ENCODE peak calls at places on chromosomes 16 and 17, in seven cellular contexts. One of them, this sample, is unnamed.

GRCh38 chr17:1577186-1577585 is 14.6 kb upstream of the PITPNA start:
- DNase-seq in prostate gland: peak
- DNase-seq in IMR-90: peak
- DNase-seq in COR-L47: no peak
- DNase-seq in left colon: peak
- DNase-seq in activated T-cell treated with anti-CD3 and anti-CD28 coated beads for 1 hour: no peak
- DNase-seq in CD4-positive, CD25-positive, alpha-beta regulatory T cell: no peak
- DNase-seq in this sample: peak

GRCh38 chr16:83953796-83954576 is 946 bp downstream of the OSGIN1 start:
- DNase-seq in prostate gland: peak
- DNase-seq in IMR-90: peak
- DNase-seq in COR-L47: peak
- DNase-seq in left colon: no peak
- DNase-seq in activated T-cell treated with anti-CD3 and anti-CD28 coated beads for 1 hour: no peak
- DNase-seq in CD4-positive, CD25-positive, alpha-beta regulatory T cell: peak
- DNase-seq in this sample: no peak

GRCh38 chr16:87809150-87809902 is 43.5 kb upstream of the KLHDC4 start:
- DNase-seq in prostate gland: no peak
- DNase-seq in IMR-90: peak
- DNase-seq in COR-L47: no peak
- DNase-seq in left colon: no peak
- DNase-seq in activated T-cell treated with anti-CD3 and anti-CD28 coated beads for 1 hour: no peak
- DNase-seq in CD4-positive, CD25-positive, alpha-beta regulatory T cell: peak
- DNase-seq in this sample: no peak

GRCh38 chr17:59355695-59356323 is 24.4 kb downstream of the YPEL2 start:
- DNase-seq in prostate gland: no peak
- DNase-seq in IMR-90: no peak
- DNase-seq in COR-L47: no peak
- DNase-seq in left colon: no peak
- DNase-seq in activated T-cell treated with anti-CD3 and anti-CD28 coated beads for 1 hour: no peak
- DNase-seq in CD4-positive, CD25-positive, alpha-beta regulatory T cell: no peak
- DNase-seq in this sample: no peak

GRCh38 chr16:85077576-85078125 is 34.6 kb downstream of the CIBAR2 start:
- DNase-seq in prostate gland: no peak
- DNase-seq in IMR-90: no peak
- DNase-seq in COR-L47: no peak
- DNase-seq in left colon: no peak
- DNase-seq in activated T-cell treated with anti-CD3 and anti-CD28 coated beads for 1 hour: no peak
- DNase-seq in CD4-positive, CD25-positive, alpha-beta regulatory T cell: no peak
- DNase-seq in this sample: no peak

GRCh38 chr17:73645050-73645871 is 1.0 kb upstream of the SDK2 start:
- DNase-seq in prostate gland: peak
- DNase-seq in IMR-90: no peak
- DNase-seq in COR-L47: peak
- DNase-seq in left colon: peak
- DNase-seq in activated T-cell treated with anti-CD3 and anti-CD28 coated beads for 1 hour: peak
- DNase-seq in CD4-positive, CD25-positive, alpha-beta regulatory T cell: no peak
- DNase-seq in this sample: peak

GRCh38 chr17:70314506-70314905 is 145.2 kb downstream of the KCNJ2 start:
- DNase-seq in prostate gland: no peak
- DNase-seq in IMR-90: no peak
- DNase-seq in COR-L47: no peak
- DNase-seq in left colon: no peak
- DNase-seq in activated T-cell treated with anti-CD3 and anti-CD28 coated beads for 1 hour: no peak
- DNase-seq in CD4-positive, CD25-positive, alpha-beta regulatory T cell: no peak
- DNase-seq in this sample: no peak

GRCh38 chr16:17529982-17530760 is 59.4 kb upstream of the XYLT1 start:
- DNase-seq in prostate gland: no peak
- DNase-seq in IMR-90: no peak
- DNase-seq in COR-L47: no peak
- DNase-seq in left colon: no peak
- DNase-seq in activated T-cell treated with anti-CD3 and anti-CD28 coated beads for 1 hour: peak
- DNase-seq in CD4-positive, CD25-positive, alpha-beta regulatory T cell: peak
- DNase-seq in this sample: no peak

GRCh38 chr17:66784621-66785364 is 50.1 kb upstream of the CACNG5 start:
- DNase-seq in prostate gland: no peak
- DNase-seq in IMR-90: no peak
- DNase-seq in COR-L47: no peak
- DNase-seq in left colon: no peak
- DNase-seq in activated T-cell treated with anti-CD3 and anti-CD28 coated beads for 1 hour: no peak
- DNase-seq in CD4-positive, CD25-positive, alpha-beta regulatory T cell: no peak
- DNase-seq in this sample: no peak

GRCh38 chr17:68325961-68326360 is 34.7 kb downstream of the ARSG start:
- DNase-seq in prostate gland: no peak
- DNase-seq in IMR-90: no peak
- DNase-seq in COR-L47: no peak
- DNase-seq in left colon: no peak
- DNase-seq in activated T-cell treated with anti-CD3 and anti-CD28 coated beads for 1 hour: no peak
- DNase-seq in CD4-positive, CD25-positive, alpha-beta regulatory T cell: no peak
- DNase-seq in this sample: no peak

GRCh38 chr16:72937916-72938315 is 110.0 kb downstream of the ZFHX3 start:
- DNase-seq in prostate gland: no peak
- DNase-seq in IMR-90: no peak
- DNase-seq in COR-L47: no peak
- DNase-seq in left colon: no peak
- DNase-seq in activated T-cell treated with anti-CD3 and anti-CD28 coated beads for 1 hour: no peak
- DNase-seq in CD4-positive, CD25-positive, alpha-beta regulatory T cell: no peak
- DNase-seq in this sample: no peak

GRCh38 chr16:12573730-12574383 is 229.8 kb downstream of the CPPED1 start:
- DNase-seq in prostate gland: peak
- DNase-seq in IMR-90: no peak
- DNase-seq in COR-L47: peak
- DNase-seq in left colon: peak
- DNase-seq in activated T-cell treated with anti-CD3 and anti-CD28 coated beads for 1 hour: peak
- DNase-seq in CD4-positive, CD25-positive, alpha-beta regulatory T cell: peak
- DNase-seq in this sample: peak

GRCh38 chr17:76797441-76797840 is 59.5 kb downstream of the MFSD11 start:
- DNase-seq in prostate gland: no peak
- DNase-seq in IMR-90: no peak
- DNase-seq in COR-L47: no peak
- DNase-seq in left colon: no peak
- DNase-seq in activated T-cell treated with anti-CD3 and anti-CD28 coated beads for 1 hour: no peak
- DNase-seq in CD4-positive, CD25-positive, alpha-beta regulatory T cell: no peak
- DNase-seq in this sample: no peak

GRCh38 chr17:40322417-40323315 is 13.7 kb downstream of the RARA start:
- DNase-seq in prostate gland: no peak
- DNase-seq in IMR-90: peak
- DNase-seq in COR-L47: peak
- DNase-seq in left colon: peak
- DNase-seq in activated T-cell treated with anti-CD3 and anti-CD28 coated beads for 1 hour: peak
- DNase-seq in CD4-positive, CD25-positive, alpha-beta regulatory T cell: peak
- DNase-seq in this sample: peak

GRCh38 chr16:381788-382717 is at the start of gene PGAP6:
- DNase-seq in prostate gland: peak
- DNase-seq in IMR-90: peak
- DNase-seq in COR-L47: no peak
- DNase-seq in left colon: peak
- DNase-seq in activated T-cell treated with anti-CD3 and anti-CD28 coated beads for 1 hour: peak
- DNase-seq in CD4-positive, CD25-positive, alpha-beta regulatory T cell: peak
- DNase-seq in this sample: peak

GRCh38 chr17:8382880-8383142 is 182 bp downstream of the RPL26 start:
- DNase-seq in prostate gland: no peak
- DNase-seq in IMR-90: no peak
- DNase-seq in COR-L47: no peak
- DNase-seq in left colon: no peak
- DNase-seq in activated T-cell treated with anti-CD3 and anti-CD28 coated beads for 1 hour: no peak
- DNase-seq in CD4-positive, CD25-positive, alpha-beta regulatory T cell: no peak
- DNase-seq in this sample: no peak

GRCh38 chr16:11218324-11218962 is 37.6 kb downstream of the SOCS1 start:
- DNase-seq in prostate gland: no peak
- DNase-seq in IMR-90: peak
- DNase-seq in COR-L47: no peak
- DNase-seq in left colon: no peak
- DNase-seq in activated T-cell treated with anti-CD3 and anti-CD28 coated beads for 1 hour: no peak
- DNase-seq in CD4-positive, CD25-positive, alpha-beta regulatory T cell: peak
- DNase-seq in this sample: no peak

This sample was measured in GDM1.